ENCODE peak calls at places on chromosome 22, in six cellular contexts. L, B, C, X, H and W are unnamed samples.

GRCh38 chr22:20471126-20471833 is 24.3 kb downstream of the KLHL22 start:
- DNase-seq in L (no peak), B (no peak), C (no peak), X (no peak), H (no peak), W (no peak)

GRCh38 chr22:36220457-36220921 is 18.8 kb downstream of the APOL2 start:
- DNase-seq in L (peak), B (no peak), C (peak), X (no peak), H (no peak), W (peak)

GRCh38 chr22:37101311-37102063 is 8.0 kb downstream of the TMPRSS6 start:
- DNase-seq in L (no peak), B (no peak), C (no peak), X (no peak), H (no peak), W (no peak)

GRCh38 chr22:21755855-21756284 is 20.3 kb upstream of the YPEL1 start:
- DNase-seq in L (no peak), B (no peak), C (no peak), X (no peak), H (no peak), W (no peak)

GRCh38 chr22:28246392-28246791 is 327.3 kb upstream of the PITPNB start:
- DNase-seq in L (no peak), B (no peak), C (no peak), X (no peak), H (no peak), W (no peak)

GRCh38 chr22:38953577-38954413 is 3.6 kb upstream of the APOBEC3A start:
- DNase-seq in L (no peak), B (peak), C (no peak), X (no peak), H (no peak), W (no peak)

GRCh38 chr22:46352691-46353386 is 17.3 kb downstream of the TRMU start:
- DNase-seq in L (no peak), B (peak), C (peak), X (peak), H (no peak), W (peak)

GRCh38 chr22:36439481-36440271 is 41.8 kb downstream of the TXN2 start:
- DNase-seq in L (peak), B (peak), C (no peak), X (no peak), H (no peak), W (no peak)

GRCh38 chr22:45754822-45755221 is 83.2 kb downstream of the ATXN10 start:
- DNase-seq in L (no peak), B (no peak), C (no peak), X (no peak), H (no peak), W (no peak)

GRCh38 chr22:42997577-42997976 is 17.4 kb downstream of the PACSIN2 start:
- DNase-seq in L (no peak), B (no peak), C (no peak), X (no peak), H (no peak), W (no peak)

GRCh38 chr22:43142881-43143562 is at the start of gene MCAT:
- DNase-seq in L (peak), B (peak), C (peak), X (peak), H (peak), W (peak)

GRCh38 chr22:49301398-49302149 is 526.1 kb downstream of the BRD1 start:
- DNase-seq in L (no peak), B (no peak), C (no peak), X (no peak), H (no peak), W (no peak)

GRCh38 chr22:25972397-25972796 is 196.9 kb upstream of the SEZ6L start:
- DNase-seq in L (no peak), B (no peak), C (no peak), X (no peak), H (no peak), W (no peak)

GRCh38 chr22:27393371-27393770 is 408.2 kb downstream of the MN1 start:
- DNase-seq in L (no peak), B (peak), C (no peak), X (no peak), H (no peak), W (no peak)

GRCh38 chr22:45468872-45469572 is 33.7 kb upstream of the FBLN1 start:
- DNase-seq in L (no peak), B (no peak), C (no peak), X (no peak), H (no peak), W (peak)

GRCh38 chr22:37018815-37019308 is 385 bp downstream of the TST start:
- DNase-seq in L (peak), B (peak), C (peak), X (no peak), H (no peak), W (peak)

GRCh38 chr22:49892226-49892899 is 25.9 kb downstream of the ALG12 start:
- DNase-seq in L (no peak), B (no peak), C (no peak), X (no peak), H (no peak), W (no peak)

GRCh38 chr22:28424427-28425080 is 255.1 kb downstream of the TTC28 start:
- DNase-seq in L (no peak), B (no peak), C (no peak), X (peak), H (no peak), W (no peak)

GRCh38 chr22:36288571-36289405 is 35.9 kb downstream of the APOL1 start:
- DNase-seq in L (no peak), B (no peak), C (no peak), X (no peak), H (no peak), W (no peak)

GRCh38 chr22:42070517-42071422 is at the start of gene NAGA:
- DNase-seq in L (peak), B (peak), C (peak), X (peak), H (peak), W (peak)

GRCh38 chr22:19210188-19210587 is 31.7 kb upstream of the SLC25A1 start:
- DNase-seq in L (no peak), B (no peak), C (no peak), X (no peak), H (no peak), W (no peak)

GRCh38 chr22:21568207-21569075 is 927 bp downstream of the UBE2L3 start:
- DNase-seq in L (no peak), B (peak), C (no peak), X (peak), H (peak), W (no peak)

GRCh38 chr22:39520054-39520873 is at the start of gene ATF4:
- DNase-seq in L (peak), B (peak), C (peak), X (peak), H (peak), W (peak)

GRCh38 chr22:25083414-25084166 is 116.1 kb upstream of the CRYBB3 start:
- DNase-seq in L (no peak), B (peak), C (no peak), X (no peak), H (no peak), W (peak)

GRCh38 chr22:33049125-33049729 is 9.0 kb downstream of the SYN3 start:
- DNase-seq in L (peak), B (peak), C (peak), X (no peak), H (peak), W (peak)

GRCh38 chr22:37340331-37341262 is 58.3 kb downstream of the CYTH4 start:
- DNase-seq in L (no peak), B (no peak), C (no peak), X (peak), H (no peak), W (peak)

GRCh38 chr22:42258126-42258525 is 12.3 kb downstream of the TCF20 start:
- DNase-seq in L (no peak), B (no peak), C (no peak), X (no peak), H (no peak), W (no peak)

GRCh38 chr22:19810381-19811141 is 44.1 kb downstream of the GNB1L start:
- DNase-seq in L (peak), B (no peak), C (no peak), X (no peak), H (no peak), W (no peak)

GRCh38 chr22:50545522-50546325 is at the start of gene KLHDC7B:
- DNase-seq in L (no peak), B (no peak), C (no peak), X (no peak), H (no peak), W (no peak)

GRCh38 chr22:23684051-23684450 is 6.8 kb upstream of the RGL4 start:
- DNase-seq in L (no peak), B (no peak), C (no peak), X (no peak), H (no peak), W (peak)